ENCODE peak calls at places on chromosomes 7 and 10, in six cellular contexts. T, B, G, M, V and I are unnamed samples.
A peak's percentile ranks its signal among the peaks of the same experiment; 100 is the strongest.

GRCh38 chr7:144842377-144842851 is 6.6 kb upstream of the TPK1 start:
- DNase-seq in T (no peak), B (no peak), G (peak; percentile 24), M (no peak), V (peak; percentile 6), I (peak; percentile 88)

GRCh38 chr10:30062090-30062489 is 2.7 kb upstream of the JCAD start:
- DNase-seq in T (no peak), B (no peak), G (no peak), M (peak; percentile 96), V (no peak), I (peak; percentile 58)

GRCh38 chr10:126500185-126500584 is 111.9 kb upstream of the ADAM12 start:
- DNase-seq in T (no peak), B (no peak), G (no peak), M (no peak), V (no peak), I (no peak)

GRCh38 chr7:100034871-100035510 is 14.6 kb upstream of the ZSCAN21 start:
- DNase-seq in T (no peak), B (no peak), G (no peak), M (peak; percentile 88), V (no peak), I (peak; percentile 87)

GRCh38 chr10:29861811-29862505 is 197.4 kb downstream of the JCAD start:
- DNase-seq in T (no peak), B (no peak), G (no peak), M (peak; percentile 93), V (no peak), I (peak; percentile 56)

GRCh38 chr10:99412100-99412499 is 18.3 kb downstream of the GOT1 start:
- DNase-seq in T (no peak), B (no peak), G (no peak), M (no peak), V (no peak), I (no peak)

GRCh38 chr10:26269754-26270153 is 53.2 kb downstream of the GAD2 start:
- DNase-seq in T (no peak), B (peak; percentile 33), G (no peak), M (peak; percentile 35), V (no peak), I (peak; percentile 35)

GRCh38 chr7:29146888-29147609 is 712 bp upstream of the CPVL start:
- DNase-seq in T (no peak), B (no peak), G (peak; percentile 69), M (no peak), V (peak; percentile 4), I (no peak)

GRCh38 chr10:122703483-122704448 is 4.1 kb upstream of the C10orf120 start:
- DNase-seq in T (peak; percentile 37), B (peak; percentile 79), G (peak; percentile 67), M (peak; percentile 62), V (peak; percentile 67), I (peak; percentile 84)

GRCh38 chr10:45470098-45471012 is 96.3 kb downstream of the ALOX5 start:
- DNase-seq in T (peak; percentile 70), B (peak; percentile 40), G (no peak), M (peak; percentile 4), V (no peak), I (peak; percentile 43)

GRCh38 chr7:65453631-65454030 is 80.0 kb downstream of the ZNF92 start:
- DNase-seq in T (no peak), B (no peak), G (no peak), M (no peak), V (no peak), I (no peak)

GRCh38 chr10:12531305-12531738 is 182.0 kb downstream of the CAMK1D start:
- DNase-seq in T (no peak), B (no peak), G (peak; percentile 65), M (no peak), V (no peak), I (peak; percentile 15)

GRCh38 chr7:138257459-138258193 is 181.4 kb downstream of the AKR1D1 start:
- DNase-seq in T (no peak), B (no peak), G (no peak), M (no peak), V (no peak), I (peak; percentile 76)

GRCh38 chr7:81470084-81470723 is 299.6 kb downstream of the HGF start:
- DNase-seq in T (no peak), B (peak; percentile 53), G (peak; percentile 51), M (peak; percentile 82), V (peak; percentile 69), I (peak; percentile 82)

GRCh38 chr10:19745672-19746071 is 70.6 kb upstream of the PLXDC2 start:
- DNase-seq in T (no peak), B (no peak), G (no peak), M (peak; percentile 41), V (no peak), I (peak; percentile 16)

GRCh38 chr7:156173346-156173745 is 361.1 kb upstream of the SHH start:
- DNase-seq in T (no peak), B (no peak), G (no peak), M (no peak), V (no peak), I (no peak)

GRCh38 chr7:45969940-45970339 is 48.9 kb upstream of the IGFBP3 start:
- DNase-seq in T (no peak), B (no peak), G (no peak), M (no peak), V (no peak), I (no peak)

GRCh38 chr7:128032605-128033235 is 1.5 kb upstream of the LRRC4 start:
- DNase-seq in T (no peak), B (no peak), G (peak; percentile 24), M (no peak), V (no peak), I (no peak)

GRCh38 chr7:159032753-159033472 is 111.8 kb downstream of the VIPR2 start:
- DNase-seq in T (no peak), B (no peak), G (no peak), M (no peak), V (no peak), I (no peak)

GRCh38 chr10:4770766-4771553 is 55.0 kb upstream of the AKR1E2 start:
- DNase-seq in T (no peak), B (peak; percentile 8), G (no peak), M (peak; percentile 95), V (no peak), I (peak; percentile 98)

GRCh38 chr10:122780391-122780790 is 65.3 kb downstream of the CUZD1 start:
- DNase-seq in T (no peak), B (no peak), G (no peak), M (peak; percentile 23), V (no peak), I (peak; percentile 35)

GRCh38 chr7:106957766-106958165 is 86.7 kb upstream of the PRKAR2B start:
- DNase-seq in T (no peak), B (no peak), G (no peak), M (no peak), V (no peak), I (no peak)

GRCh38 chr7:101278461-101279292 is 33.8 kb upstream of the FIS1 start:
- DNase-seq in T (no peak), B (no peak), G (no peak), M (no peak), V (no peak), I (peak; percentile 15)

GRCh38 chr10:68296833-68297232 is 35.0 kb upstream of the HNRNPH3 start:
- DNase-seq in T (no peak), B (no peak), G (no peak), M (peak; percentile 74), V (no peak), I (no peak)
- H3K4me3 ChIP-seq in T (no peak overlapping the region), B (no peak overlapping the region), G (no peak overlapping the region), M (no peak overlapping the region), V (no peak overlapping the region), I (no peak overlapping the region)

DNA sequence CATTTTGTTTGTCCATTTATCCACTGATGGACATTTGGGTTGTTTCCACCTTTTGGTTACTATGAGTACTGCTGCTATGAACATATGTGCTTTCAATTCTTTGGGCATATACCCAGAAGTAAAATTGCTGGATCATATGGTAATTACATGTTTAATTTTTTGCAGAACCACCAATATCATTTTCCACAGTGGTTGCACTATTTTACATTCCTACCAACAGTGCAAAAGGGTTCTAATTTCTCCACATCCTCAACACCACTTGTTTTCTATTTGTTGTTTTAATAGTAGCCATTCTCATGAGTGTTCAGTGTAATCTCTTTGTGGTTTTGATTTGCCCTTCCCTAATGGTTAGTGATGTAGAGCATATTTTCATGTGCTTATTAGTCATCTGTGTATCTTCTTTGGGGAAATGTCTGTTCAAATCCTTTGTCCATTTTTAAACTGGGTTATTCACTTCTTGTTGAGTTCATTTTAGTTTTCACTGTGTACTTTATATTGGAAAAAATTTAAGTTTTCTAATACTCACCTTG is 101.9 kb downstream of the HIBADH start:
- DNase-seq in T (no peak), B (no peak), G (no peak), M (peak; percentile 72), V (no peak), I (peak; percentile 84)
- TF ChIP-seq CTCF in T (no peak), B (no peak), G (no peak), M (peak; percentile 31), V (no peak), I (peak; percentile 25)

GRCh38 chr10:75187961-75188426 is 22.6 kb upstream of the VDAC2 start:
- DNase-seq in T (peak; percentile 82), B (peak; percentile 63), G (no peak), M (peak; percentile 67), V (peak; percentile 51), I (peak; percentile 80)

GRCh38 chr10:75195035-75195763 is 15.4 kb upstream of the VDAC2 start:
- DNase-seq in T (no peak), B (no peak), G (no peak), M (peak; percentile 73), V (no peak), I (peak; percentile 61)

GRCh38 chr10:75189266-75190096 is 21.1 kb upstream of the VDAC2 start:
- DNase-seq in T (no peak), B (no peak), G (no peak), M (no peak), V (no peak), I (no peak)

GRCh38 chr10:75197066-75197465 is 13.5 kb upstream of the VDAC2 start:
- DNase-seq in T (no peak), B (no peak), G (no peak), M (no peak), V (no peak), I (no peak)

GRCh38 chr10:75191821-75192568 is 18.6 kb upstream of the VDAC2 start:
- DNase-seq in T (no peak), B (no peak), G (peak; percentile 52), M (peak; percentile 93), V (peak; percentile 55), I (peak; percentile 97)
- H3K4me3 ChIP-seq in T (no peak overlapping the region), B (no peak overlapping the region), G (no peak overlapping the region), M (peak overlapping the region; percentile 6), V (no peak overlapping the region), I (no peak overlapping the region)

GRCh38 chr7:120334475-120334874 is 61.5 kb downstream of the KCND2 start:
- DNase-seq in T (no peak), B (no peak), G (no peak), M (no peak), V (no peak), I (no peak)

GRCh38 chr7:120332433-120332832 is 59.5 kb downstream of the KCND2 start:
- DNase-seq in T (no peak), B (no peak), G (no peak), M (no peak), V (no peak), I (no peak)

DNA sequence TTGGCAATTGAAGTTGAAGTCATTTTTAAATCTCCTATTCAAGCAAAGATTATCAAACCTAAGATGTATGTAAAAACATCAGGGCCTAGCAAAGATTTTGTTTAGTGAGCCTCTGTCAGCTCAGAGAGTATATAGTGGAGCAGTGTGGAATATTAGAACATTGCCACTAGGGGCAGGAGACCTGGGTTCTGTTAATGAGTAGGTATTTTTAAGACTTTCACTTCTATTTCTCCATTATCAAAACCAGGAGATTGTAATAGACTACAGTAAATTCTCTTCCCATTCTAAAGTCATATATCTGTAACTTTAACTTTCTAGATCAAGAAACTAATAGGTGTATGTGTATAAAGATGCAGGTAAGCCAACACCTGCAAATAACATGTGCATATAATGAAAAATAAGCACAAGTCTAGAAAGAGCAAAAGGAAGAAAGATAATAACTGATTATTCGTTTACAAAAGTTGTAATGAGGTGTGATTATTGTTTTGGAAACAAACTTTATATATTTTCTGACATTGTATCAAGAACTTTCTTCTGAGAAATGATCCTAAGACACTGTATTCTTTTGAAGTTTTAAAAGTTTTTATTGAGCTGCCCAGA is 64.4 kb downstream of the KCND2 start:
- DNase-seq in T (no peak), B (peak; percentile 25), G (no peak), M (no peak), V (no peak), I (peak; percentile 10)
- TF ChIP-seq CTCF in T (no peak), B (peak; percentile 82), G (peak; percentile 40), M (peak; percentile 31), V (no peak), I (peak; percentile 58)